ENCODE peak calls at places on chromosome 12, in four cellular contexts. One of them, this sample, is unnamed.

GRCh38 chr12:29726321-29726692 is 57.4 kb downstream of the TMTC1 start:
- DNase-seq in heart right ventricle: peak; percentile 26
- DNase-seq in hepatocyte: no peak
- DNase-seq in body of pancreas: no peak
- DNase-seq in this sample: no peak

GRCh38 chr12:68786929-68787328 is 21.0 kb upstream of the MDM2 start:
- DNase-seq in heart right ventricle: no peak
- DNase-seq in hepatocyte: no peak
- DNase-seq in body of pancreas: no peak
- DNase-seq in this sample: no peak

GRCh38 chr12:122022393-122023338 is 982 bp downstream of the BCL7A start:
- DNase-seq in heart right ventricle: no peak
- DNase-seq in hepatocyte: peak; percentile 59
- DNase-seq in body of pancreas: peak; percentile 32
- DNase-seq in this sample: peak; percentile 10

GRCh38 chr12:129966086-129966640 is 62.3 kb upstream of the TMEM132D start:
- DNase-seq in heart right ventricle: no peak
- DNase-seq in hepatocyte: no peak
- DNase-seq in body of pancreas: no peak
- DNase-seq in this sample: no peak

GRCh38 chr12:123232472-123232806 is 502 bp downstream of the MPHOSPH9 start:
- DNase-seq in heart right ventricle: no peak
- DNase-seq in hepatocyte: no peak
- DNase-seq in body of pancreas: no peak
- DNase-seq in this sample: no peak

GRCh38 chr12:44618960-44619359 is 257.2 kb downstream of the NELL2 start:
- DNase-seq in heart right ventricle: no peak
- DNase-seq in hepatocyte: no peak
- DNase-seq in body of pancreas: no peak
- DNase-seq in this sample: no peak

GRCh38 chr12:32419520-32419960 is 20.2 kb downstream of the FGD4 start:
- DNase-seq in heart right ventricle: no peak
- DNase-seq in hepatocyte: no peak
- DNase-seq in body of pancreas: no peak
- DNase-seq in this sample: no peak

GRCh38 chr12:6062427-6063378 is 61.8 kb downstream of the VWF start:
- DNase-seq in heart right ventricle: peak; percentile 51
- DNase-seq in hepatocyte: peak; percentile 78
- DNase-seq in body of pancreas: peak; percentile 51
- DNase-seq in this sample: peak; percentile 46

GRCh38 chr12:89525002-89525823 is 617 bp upstream of the GALNT4 start:
- DNase-seq in heart right ventricle: peak; percentile 25
- DNase-seq in hepatocyte: peak; percentile 74
- DNase-seq in body of pancreas: peak; percentile 43
- DNase-seq in this sample: peak; percentile 36

GRCh38 chr12:105831372-105831771 is 307.4 kb downstream of the NUAK1 start:
- DNase-seq in heart right ventricle: no peak
- DNase-seq in hepatocyte: no peak
- DNase-seq in body of pancreas: no peak
- DNase-seq in this sample: no peak

GRCh38 chr12:125093681-125094025 is 28.4 kb downstream of the AACS start:
- DNase-seq in heart right ventricle: no peak
- DNase-seq in hepatocyte: no peak
- DNase-seq in body of pancreas: no peak
- DNase-seq in this sample: no peak

GRCh38 chr12:91178139-91178561 is 4.5 kb downstream of the DCN start:
- DNase-seq in heart right ventricle: no peak
- DNase-seq in hepatocyte: peak; percentile 21
- DNase-seq in body of pancreas: no peak
- DNase-seq in this sample: no peak

GRCh38 chr12:88255224-88255623 is 113.1 kb downstream of the TMTC3 start:
- DNase-seq in heart right ventricle: no peak
- DNase-seq in hepatocyte: no peak
- DNase-seq in body of pancreas: no peak
- DNase-seq in this sample: no peak

GRCh38 chr12:80241576-80242273 is 142.4 kb downstream of the OTOGL start:
- DNase-seq in heart right ventricle: no peak
- DNase-seq in hepatocyte: no peak
- DNase-seq in body of pancreas: no peak
- DNase-seq in this sample: no peak

GRCh38 chr12:20024194-20024593 is 344.1 kb upstream of the PDE3A start:
- DNase-seq in heart right ventricle: no peak
- DNase-seq in hepatocyte: peak; percentile 32
- DNase-seq in body of pancreas: no peak
- DNase-seq in this sample: no peak

GRCh38 chr12:106136263-106136662 is 2.5 kb downstream of the NUAK1 start:
- DNase-seq in heart right ventricle: peak; percentile 92
- DNase-seq in hepatocyte: peak; percentile 94
- DNase-seq in body of pancreas: peak; percentile 85
- DNase-seq in this sample: peak; percentile 63

GRCh38 chr12:85955127-85955526 is 81.0 kb downstream of the NTS start:
- DNase-seq in heart right ventricle: no peak
- DNase-seq in hepatocyte: no peak
- DNase-seq in body of pancreas: no peak
- DNase-seq in this sample: no peak

GRCh38 chr12:30985814-30986452 is 59.4 kb downstream of the TSPAN11 start:
- DNase-seq in heart right ventricle: peak; percentile 53
- DNase-seq in hepatocyte: peak; percentile 76
- DNase-seq in body of pancreas: peak; percentile 59
- DNase-seq in this sample: no peak

GRCh38 chr12:47556631-47557030 is 149.2 kb downstream of the RPAP3 start:
- DNase-seq in heart right ventricle: no peak
- DNase-seq in hepatocyte: no peak
- DNase-seq in body of pancreas: no peak
- DNase-seq in this sample: no peak

GRCh38 chr12:60100150-60100549 is 504.3 kb downstream of the SLC16A7 start:
- DNase-seq in heart right ventricle: no peak
- DNase-seq in hepatocyte: no peak
- DNase-seq in body of pancreas: no peak
- DNase-seq in this sample: no peak

GRCh38 chr12:69028941-69029729 is 96.2 kb upstream of the CPM start:
- DNase-seq in heart right ventricle: no peak
- DNase-seq in hepatocyte: no peak
- DNase-seq in body of pancreas: no peak
- DNase-seq in this sample: no peak

GRCh38 chr12:6104027-6104426 is 20.4 kb downstream of the VWF start:
- DNase-seq in heart right ventricle: no peak
- DNase-seq in hepatocyte: no peak
- DNase-seq in body of pancreas: no peak
- DNase-seq in this sample: no peak

GRCh38 chr12:69071091-69071370 is 138.1 kb upstream of the CPM start:
- DNase-seq in heart right ventricle: no peak
- DNase-seq in hepatocyte: no peak
- DNase-seq in body of pancreas: no peak
- DNase-seq in this sample: no peak

GRCh38 chr12:40181490-40181889 is 43.3 kb upstream of the LRRK2 start:
- DNase-seq in heart right ventricle: no peak
- DNase-seq in hepatocyte: no peak
- DNase-seq in body of pancreas: no peak
- DNase-seq in this sample: no peak

GRCh38 chr12:5138845-5139244 is 95.2 kb downstream of the KCNA5 start:
- DNase-seq in heart right ventricle: no peak
- DNase-seq in hepatocyte: no peak
- DNase-seq in body of pancreas: no peak
- DNase-seq in this sample: no peak

DNA sequence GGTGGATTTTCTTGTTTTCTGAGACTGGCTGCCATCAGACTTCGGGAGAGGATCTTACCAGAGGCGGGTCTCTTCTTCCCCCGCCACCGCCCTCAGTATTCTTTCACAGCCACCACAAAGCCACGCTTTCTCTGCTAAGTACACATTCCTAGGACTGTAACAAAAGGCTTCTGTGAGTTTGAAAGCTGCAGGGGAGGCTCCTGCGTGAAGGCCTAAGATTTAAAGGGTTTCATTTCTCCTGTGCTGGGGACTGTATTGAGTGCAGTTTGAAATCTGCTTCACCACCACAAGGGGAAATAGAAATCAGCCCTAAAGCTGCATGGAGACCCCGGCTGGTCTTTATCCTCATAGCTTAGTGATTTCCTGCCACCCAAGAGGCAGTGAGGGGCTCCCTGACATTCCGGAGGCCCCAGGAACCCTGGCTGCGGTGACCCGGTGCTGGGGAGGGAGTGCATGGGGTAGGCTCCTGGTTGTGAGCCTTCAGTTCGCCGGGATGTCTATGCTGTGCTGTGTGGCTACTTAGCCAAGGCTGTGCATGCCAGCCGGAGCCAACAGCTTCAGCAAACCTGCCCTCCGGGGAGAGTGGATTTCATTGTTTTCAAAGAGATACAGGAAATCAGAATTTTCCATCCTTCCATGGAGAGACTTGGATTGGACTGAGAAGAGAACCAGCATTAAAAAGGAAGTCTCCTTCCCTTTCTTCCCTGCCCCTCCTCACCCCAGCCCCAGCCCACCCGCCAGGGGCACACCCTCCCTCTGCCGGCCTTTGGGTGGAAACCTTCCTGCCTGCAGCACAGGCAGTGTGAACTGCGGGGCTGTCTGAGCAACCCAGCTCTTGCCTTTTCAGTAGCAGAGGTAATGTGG is 163.3 kb downstream of the ETV6 start:
- DNase-seq in heart right ventricle: peak; percentile 53
- DNase-seq in hepatocyte: peak; percentile 35
- DNase-seq in body of pancreas: no peak
- DNase-seq in this sample: no peak
- TF ChIP-seq CTCF in heart right ventricle: peak; percentile 18
- TF ChIP-seq CTCF in hepatocyte: no peak
- TF ChIP-seq CTCF in body of pancreas: no peak
- TF ChIP-seq CTCF in this sample: peak; percentile 16

GRCh38 chr12:76223869-76224268 is 124.3 kb downstream of the BBS10 start:
- DNase-seq in heart right ventricle: no peak
- DNase-seq in hepatocyte: no peak
- DNase-seq in body of pancreas: no peak
- DNase-seq in this sample: no peak

GRCh38 chr12:76216585-76217472 is 131.4 kb downstream of the BBS10 start:
- DNase-seq in heart right ventricle: no peak
- DNase-seq in hepatocyte: no peak
- DNase-seq in body of pancreas: no peak
- DNase-seq in this sample: no peak

GRCh38 chr12:76226397-76226796 is 121.8 kb downstream of the BBS10 start:
- DNase-seq in heart right ventricle: no peak
- DNase-seq in hepatocyte: no peak
- DNase-seq in body of pancreas: no peak
- DNase-seq in this sample: no peak

GRCh38 chr12:76219806-76220205 is 128.4 kb downstream of the BBS10 start:
- DNase-seq in heart right ventricle: no peak
- DNase-seq in hepatocyte: no peak
- DNase-seq in body of pancreas: no peak
- DNase-seq in this sample: no peak

DNA sequence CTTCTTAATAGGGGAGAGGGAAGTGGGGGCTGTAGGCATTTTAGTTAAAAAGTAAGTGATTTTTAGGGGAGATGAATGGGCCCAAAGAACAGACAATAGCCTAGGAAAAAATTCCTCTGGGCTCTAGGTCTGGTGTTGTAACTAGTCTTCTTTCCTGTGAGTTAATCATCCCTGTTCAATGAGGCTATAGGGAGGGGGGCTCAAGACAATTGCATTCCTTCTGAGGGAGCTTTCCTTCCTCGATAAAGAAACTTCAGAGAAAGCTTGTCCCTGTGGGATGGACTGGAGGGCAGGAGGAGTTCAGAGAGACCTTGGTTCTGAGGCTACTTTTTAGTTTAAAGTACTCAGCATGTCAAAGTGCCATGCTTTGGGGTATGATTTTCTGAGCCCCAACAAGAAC is 127.2 kb downstream of the BBS10 start:
- DNase-seq in heart right ventricle: no peak
- DNase-seq in hepatocyte: no peak
- DNase-seq in body of pancreas: no peak
- DNase-seq in this sample: no peak
- H3K27ac ChIP-seq in heart right ventricle: no peak overlapping the region
- H3K27ac ChIP-seq in hepatocyte: no peak overlapping the region
- H3K27ac ChIP-seq in body of pancreas: no peak overlapping the region
- H3K27ac ChIP-seq in this sample: no peak overlapping the region

DNA sequence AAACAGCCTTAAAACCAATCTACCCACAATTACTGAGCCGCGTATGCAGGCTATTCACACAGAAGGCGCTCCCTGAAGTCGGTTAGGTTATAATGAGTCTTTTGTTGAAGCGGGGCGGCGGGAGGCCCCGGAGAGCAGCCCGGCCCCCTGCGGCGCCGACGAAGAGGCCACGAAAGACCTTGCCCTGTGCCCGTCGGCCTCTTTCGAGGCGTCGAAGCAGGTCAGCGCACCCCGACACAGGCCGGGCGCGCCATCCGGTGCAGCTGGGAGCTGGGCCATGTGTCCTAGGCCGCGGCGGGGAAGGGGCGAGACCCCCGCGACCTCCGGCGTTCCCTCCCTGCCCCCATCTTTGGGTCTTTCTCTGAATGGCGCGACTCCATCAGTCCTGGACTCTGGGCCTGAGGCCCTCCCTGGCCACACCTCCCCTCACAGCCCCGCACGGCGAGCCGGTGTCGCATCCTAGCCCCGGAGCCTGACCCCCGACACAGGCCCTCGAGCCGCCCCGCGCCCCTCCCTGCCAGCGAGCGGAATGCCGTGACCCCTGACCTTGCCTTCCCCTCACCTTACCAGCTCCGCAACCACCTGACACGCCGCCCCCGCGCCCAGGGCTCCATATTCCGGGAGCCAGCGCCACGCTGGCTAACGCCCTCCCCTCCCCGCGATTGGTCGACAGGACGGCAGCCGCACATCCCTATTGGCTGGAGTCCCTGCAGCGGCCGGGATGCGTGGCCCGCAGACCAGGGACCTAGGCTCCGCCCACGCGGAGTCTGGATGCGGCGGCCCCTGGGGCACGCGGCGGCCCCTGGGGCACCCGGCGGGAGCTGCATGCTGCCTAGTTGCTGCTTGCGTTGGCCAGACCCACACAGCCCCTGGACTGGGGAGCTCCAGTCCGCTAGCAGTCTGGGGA is at the start of gene SLC11A2:
- DNase-seq in heart right ventricle: peak; percentile 95
- DNase-seq in hepatocyte: peak; percentile 98
- DNase-seq in body of pancreas: peak; percentile 98
- DNase-seq in this sample: peak; percentile 90
- TF ChIP-seq CTCF in heart right ventricle: no peak
- TF ChIP-seq CTCF in hepatocyte: peak; percentile 8
- TF ChIP-seq CTCF in body of pancreas: peak; percentile 37
- TF ChIP-seq CTCF in this sample: no peak

DNA sequence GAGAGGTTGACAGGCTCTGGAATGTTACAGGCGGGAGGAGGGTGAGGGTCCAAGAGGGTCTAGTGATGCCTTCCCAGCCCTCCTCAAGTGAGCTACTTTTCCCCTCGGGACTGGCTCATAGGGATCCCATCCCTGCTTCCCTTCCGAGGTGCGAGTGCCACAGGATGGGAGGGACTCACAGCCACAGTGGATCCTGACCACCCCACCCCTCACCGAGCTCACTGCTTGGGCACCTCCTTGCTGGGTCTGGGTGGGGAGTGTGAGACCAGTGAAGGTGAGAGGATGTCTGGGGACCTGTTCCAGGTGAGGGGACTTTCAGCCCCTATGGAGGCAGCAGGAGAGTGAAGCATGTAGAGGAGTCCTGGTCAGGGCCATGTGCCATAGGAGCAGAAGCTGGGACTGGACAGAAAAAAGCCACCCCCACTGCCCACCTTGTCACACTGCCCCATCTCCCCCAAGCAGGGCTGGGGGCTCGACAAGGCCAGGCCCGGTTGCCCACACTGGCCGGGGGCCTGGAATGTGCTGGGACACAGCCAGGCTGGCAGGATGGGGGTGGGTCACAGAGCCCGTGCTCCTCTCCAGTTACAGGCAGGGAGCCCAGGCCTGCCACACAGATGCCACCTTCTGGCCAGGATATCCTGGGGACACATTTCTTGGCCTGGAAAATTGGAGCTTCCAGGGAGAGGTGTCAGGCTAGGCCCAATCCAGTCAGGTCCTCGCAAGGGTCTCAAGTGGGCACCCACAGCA is 1.7 kb upstream of the TNS2 start:
- DNase-seq in heart right ventricle: peak; percentile 80
- DNase-seq in hepatocyte: peak; percentile 55
- DNase-seq in body of pancreas: peak; percentile 90
- DNase-seq in this sample: no peak
- H3K27ac ChIP-seq in heart right ventricle: peak overlapping the region; percentile 98
- H3K27ac ChIP-seq in hepatocyte: peak overlapping the region; percentile 99
- H3K27ac ChIP-seq in body of pancreas: peak overlapping the region; percentile 98
- H3K27ac ChIP-seq in this sample: peak overlapping the region; percentile 56

This sample was measured in CD4-positive, alpha-beta T cell.